ENCODE peak calls at places on chromosomes 12 and 14, in nine cellular contexts. G is hepatocyte; Z is left ventricle myocardium inferior; N is AG04450; P is CD4-positive, CD25-positive, alpha-beta regulatory T cell; H is pancreas; Y is GM23248; M is body of pancreas; E is H1. D is an unnamed sample.

GRCh38 chr12:79155703-79156102 is 291.1 kb downstream of the SYT1 start:
- DNase-seq in Y (peak), N (peak), H (no peak), E (no peak), M (no peak), G (no peak), Z (no peak), P (no peak), D (no peak)

GRCh38 chr12:53927220-53928029 is 11.2 kb upstream of the HOXC13 start:
- DNase-seq in M (no peak), E (no peak), Z (no peak), P (no peak), Y (no peak), N (no peak), H (no peak), G (no peak), D (no peak)

GRCh38 chr14:92565718-92566115 is 52.1 kb downstream of the RIN3 start:
- DNase-seq in E (no peak), P (no peak), M (no peak), H (no peak), Z (no peak), N (no peak), G (no peak), Y (no peak), D (no peak)

GRCh38 chr12:29110506-29111442 is 38.3 kb upstream of the FAR2 start:
- DNase-seq in E (no peak), P (no peak), N (no peak), Z (no peak), M (no peak), Y (no peak), G (no peak), H (no peak), D (no peak)

GRCh38 chr12:106764738-106765137 is 9.7 kb upstream of the RIC8B start:
- DNase-seq in N (no peak), H (no peak), G (no peak), P (no peak), E (no peak), Y (peak), M (no peak), Z (no peak), D (no peak)

GRCh38 chr12:112380663-112381420 is 1.4 kb downstream of the HECTD4 start:
- DNase-seq in N (no peak), Y (peak), E (peak), H (no peak), P (peak), G (peak), Z (no peak), M (no peak), D (no peak)

GRCh38 chr12:122849352-122850047 is 14.2 kb downstream of the HIP1R start:
- DNase-seq in N (no peak), E (no peak), Y (no peak), H (no peak), Z (peak), P (no peak), G (no peak), M (no peak), D (peak)

GRCh38 chr12:106493531-106493930 is 89.3 kb upstream of the RFX4 start:
- DNase-seq in E (no peak), M (no peak), Z (no peak), N (no peak), Y (no peak), G (peak), P (no peak), H (no peak), D (no peak)

DNA sequence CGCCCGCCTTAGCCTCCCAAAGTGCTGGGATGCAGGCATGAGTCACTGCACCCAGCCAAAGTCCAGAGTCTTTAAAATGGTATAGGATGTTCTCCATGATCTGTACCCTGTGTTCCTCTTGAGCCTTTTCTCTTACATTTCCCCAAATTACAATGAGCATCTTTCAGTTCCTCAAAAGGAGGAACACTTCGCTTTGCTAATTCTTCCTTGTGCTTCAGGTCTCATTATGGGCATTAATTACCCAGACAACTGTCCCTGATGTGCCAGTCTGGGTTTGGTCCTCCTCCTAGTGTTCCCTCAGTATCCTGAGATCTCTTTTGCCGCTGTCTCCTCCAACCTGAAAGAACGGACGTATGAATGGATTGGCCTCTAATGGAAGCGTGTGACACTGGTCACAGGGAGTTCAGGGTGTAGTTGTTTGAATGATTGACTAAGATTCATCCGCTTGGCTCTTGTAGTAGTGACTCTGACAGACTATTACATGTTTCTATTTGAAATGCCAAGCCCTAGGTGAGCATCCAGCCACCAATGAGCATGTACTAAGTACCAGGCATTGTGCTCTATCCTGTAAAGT is 8.2 kb downstream of the PRKCH start:
- DNase-seq in P (no peak), Z (no peak), N (no peak), H (no peak), E (no peak), Y (no peak), G (no peak), M (no peak), D (no peak)
- H3K27ac ChIP-seq in P (peak), Z (peak), N (no peak), H (no peak), E (no peak), Y (no peak), G (no peak), M (no peak), D (peak)

GRCh38 chr14:76759589-76759988 is 1.7 kb upstream of the VASH1 start:
- DNase-seq in Y (no peak), G (peak), M (no peak), P (no peak), N (no peak), H (no peak), Z (no peak), E (no peak), D (no peak)

GRCh38 chr14:76752744-76753143 is 8.5 kb upstream of the VASH1 start:
- DNase-seq in P (no peak), G (no peak), Y (no peak), Z (no peak), M (no peak), E (no peak), H (no peak), N (no peak), D (no peak)

GRCh38 chr14:76755610-76756390 is 5.5 kb upstream of the VASH1 start:
- DNase-seq in H (no peak), N (no peak), Y (no peak), P (no peak), E (no peak), Z (no peak), M (no peak), G (no peak), D (no peak)

GRCh38 chr14:76754586-76754985 is 6.7 kb upstream of the VASH1 start:
- DNase-seq in E (no peak), N (no peak), H (no peak), Z (no peak), G (no peak), M (no peak), P (no peak), Y (no peak), D (no peak)

DNA sequence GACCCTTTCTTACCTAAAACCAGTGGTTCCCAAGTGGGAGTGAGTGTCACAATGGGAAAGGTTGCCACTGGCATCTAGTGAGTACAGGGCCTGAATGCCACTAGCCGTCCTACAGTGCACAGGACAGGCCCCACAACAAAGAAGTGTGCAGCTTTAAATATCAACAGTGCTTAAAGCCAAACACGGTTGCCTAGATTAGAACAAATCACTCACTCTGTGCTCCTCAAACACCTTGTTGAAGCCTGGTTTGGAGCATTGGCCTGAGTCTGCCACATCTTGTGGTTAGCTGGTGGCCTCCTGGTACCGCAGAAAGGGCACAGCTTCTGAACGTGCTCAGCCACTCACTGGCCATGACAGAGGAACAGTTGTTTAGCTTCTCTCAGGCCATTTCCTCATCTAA is 7.5 kb upstream of the VASH1 start:
- DNase-seq in N (no peak), G (no peak), Z (no peak), Y (no peak), M (no peak), E (no peak), P (no peak), H (no peak), D (no peak)
- H3K27ac ChIP-seq in N (no peak), G (no peak), Z (no peak), Y (no peak), M (no peak), E (no peak), P (no peak), H (no peak), D (no peak)

DNA sequence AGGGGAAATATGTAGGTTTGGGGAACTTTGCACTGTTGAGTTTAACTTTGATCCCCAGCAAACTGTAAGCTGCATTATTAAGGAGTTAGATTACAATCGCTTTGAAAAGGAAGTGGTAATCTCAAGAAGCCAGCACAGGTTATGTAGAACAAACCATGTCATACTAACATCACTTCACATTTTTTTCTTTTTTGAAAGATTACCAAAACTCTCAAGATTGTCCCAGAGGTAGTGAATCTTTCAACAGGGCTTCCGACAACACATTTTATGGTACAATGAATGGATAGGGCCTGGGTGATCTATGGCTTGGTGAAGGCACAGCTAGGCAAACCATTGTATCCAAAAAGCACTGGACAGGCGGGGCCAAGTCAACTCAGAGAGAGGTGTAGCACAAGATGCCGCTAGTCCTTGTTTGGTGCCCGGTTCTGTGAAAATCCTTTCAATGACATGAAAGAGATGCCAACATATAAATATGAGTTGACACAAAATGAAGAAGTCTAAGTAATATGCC is 24.3 kb upstream of the PARP11 start:
- DNase-seq in G (no peak), N (no peak), Y (no peak), H (no peak), M (no peak), E (no peak), P (peak), Z (no peak), D (no peak)
- H3K27ac ChIP-seq in G (no peak), N (no peak), Y (no peak), H (peak), M (no peak), E (no peak), P (peak), Z (peak), D (peak)

DNA sequence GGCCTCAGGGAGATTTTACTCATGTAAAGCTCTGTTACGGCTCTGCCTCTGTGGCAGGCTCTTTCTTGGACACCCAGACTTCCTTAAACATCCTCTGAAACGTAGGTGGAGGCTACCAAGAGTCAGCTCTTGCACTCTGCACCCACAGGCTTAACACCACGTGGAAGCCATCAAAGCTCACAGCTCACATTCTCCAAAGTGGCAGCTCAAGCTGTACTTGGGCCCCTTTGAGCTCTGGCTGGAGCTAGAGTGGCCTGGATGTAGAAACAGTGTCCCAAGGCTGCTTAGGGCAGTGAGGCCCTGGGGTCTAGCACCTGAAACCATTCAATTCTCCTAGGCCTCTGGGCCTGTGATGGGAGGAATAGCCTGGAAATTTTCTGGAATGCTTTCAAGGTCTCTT is 155.3 kb upstream of the CDKN3 start:
- DNase-seq in M (no peak), P (no peak), N (no peak), G (no peak), H (no peak), Z (no peak), Y (no peak), E (no peak), D (no peak)
- H3K27ac ChIP-seq in M (no peak), P (no peak), N (no peak), G (no peak), H (no peak), Z (no peak), Y (no peak), E (no peak), D (no peak)

GRCh38 chr14:75142494-75142893 is 15.6 kb upstream of the NEK9 start:
- DNase-seq in G (no peak), Y (no peak), Z (no peak), P (no peak), N (no peak), E (no peak), M (no peak), H (no peak), D (no peak)
- H3K27ac ChIP-seq in G (no peak), Y (no peak), Z (peak), P (no peak), N (no peak), E (no peak), M (no peak), H (peak), D (no peak)

DNA sequence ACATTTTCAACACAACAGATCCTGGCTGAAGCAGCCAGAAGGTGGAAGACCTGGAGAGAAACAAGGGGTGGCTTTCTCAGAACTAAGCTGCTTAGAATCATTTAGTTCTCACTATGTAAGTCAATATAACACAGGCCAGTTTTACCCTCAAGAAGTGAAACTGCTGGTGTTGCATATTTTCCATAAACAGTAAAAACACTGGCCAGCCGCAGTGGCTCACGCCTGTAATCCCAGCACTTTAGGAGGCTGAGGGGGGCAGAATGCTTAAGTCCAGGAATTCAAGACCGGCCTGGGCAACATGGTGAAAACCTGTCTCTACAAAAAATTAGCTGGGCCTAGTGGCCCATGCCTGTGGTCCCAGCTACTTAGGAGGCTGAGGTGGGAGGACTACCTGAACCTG is 11.6 kb downstream of the STX2 start:
- DNase-seq in P (no peak), H (no peak), G (peak), Y (peak), N (no peak), Z (no peak), E (no peak), M (no peak), D (no peak)
- H3K27ac ChIP-seq in P (no peak), H (no peak), G (peak), Y (peak), N (peak), Z (no peak), E (no peak), M (no peak), D (peak)

GRCh38 chr14:73785834-73786631 is 65.6 kb upstream of the PTGR2 start:
- DNase-seq in E (peak), N (peak), M (peak), H (peak), Z (peak), G (peak), P (peak), Y (peak), D (peak)

GRCh38 chr14:73786632-73786941 is 65.0 kb upstream of the PTGR2 start:
- DNase-seq in Z (peak), E (no peak), Y (peak), N (no peak), M (peak), G (peak), H (no peak), P (peak), D (peak)

GRCh38 chr14:73784988-73785313 is 66.7 kb upstream of the PTGR2 start:
- DNase-seq in N (no peak), Y (no peak), G (no peak), H (no peak), M (no peak), P (no peak), E (no peak), Z (no peak), D (no peak)

GRCh38 chr14:73784065-73784987 is 67.3 kb upstream of the PTGR2 start:
- DNase-seq in N (no peak), M (peak), E (no peak), Y (peak), H (peak), P (peak), G (peak), Z (no peak), D (no peak)

GRCh38 chr14:73785336-73785833 is 66.2 kb upstream of the PTGR2 start:
- DNase-seq in N (peak), H (no peak), M (peak), Z (no peak), Y (peak), P (no peak), G (peak), E (no peak), D (no peak)
- H3K27ac ChIP-seq in N (peak), H (peak), M (peak), Z (peak), Y (peak), P (peak), G (peak), E (no peak), D (peak)